ENCODE peak calls at places on chromosomes 6 and 20, in five cellular contexts. W is mesendoderm, H is LNCaP clone FGC, E is foreskin fibroblast, Y is T-helper 17 cell. L is an unnamed sample.

GRCh38 chr6:151493495-151494234 is at the start of gene CCDC170:
- DNase-seq in W (peak), H (no peak), E (no peak), Y (no peak), L (no peak)

GRCh38 chr6:155623450-155624178 is 168.0 kb upstream of the NOX3 start:
- DNase-seq in W (peak), H (no peak), E (no peak), Y (no peak), L (no peak)

GRCh38 chr6:125114248-125114858 is 39.2 kb upstream of the TPD52L1 start:
- DNase-seq in W (peak), H (no peak), E (no peak), Y (no peak), L (no peak)

GRCh38 chr20:49236301-49236700 is 17.1 kb downstream of the DDX27 start:
- DNase-seq in W (no peak), H (no peak), E (no peak), Y (no peak), L (no peak)

GRCh38 chr6:66265737-66266136 is 558.7 kb upstream of the EYS start:
- DNase-seq in W (no peak), H (no peak), E (no peak), Y (no peak), L (no peak)

GRCh38 chr6:49001856-49002255 is 461.2 kb downstream of the MMUT start:
- DNase-seq in W (no peak), H (no peak), E (peak), Y (no peak), L (no peak)

GRCh38 chr6:149230729-149231434 is 86.6 kb upstream of the TAB2 start:
- DNase-seq in W (no peak), H (no peak), E (no peak), Y (no peak), L (no peak)

GRCh38 chr6:169997930-169998218 is 246.5 kb downstream of the ERMARD start:
- DNase-seq in W (peak), H (no peak), E (no peak), Y (no peak), L (no peak)

GRCh38 chr20:7966176-7966575 is 25.9 kb upstream of the HAO1 start:
- DNase-seq in W (no peak), H (no peak), E (no peak), Y (no peak), L (no peak)

GRCh38 chr20:10225439-10226080 is 6.9 kb downstream of the SNAP25 start:
- DNase-seq in W (peak), H (no peak), E (no peak), Y (no peak), L (no peak)

GRCh38 chr6:31559958-31560696 is 12.0 kb upstream of the LTA start:
- DNase-seq in W (peak), H (no peak), E (peak), Y (no peak), L (peak)

GRCh38 chr6:133609404-133610270 is 279.3 kb upstream of the TCF21 start:
- DNase-seq in W (no peak), H (no peak), E (peak), Y (no peak), L (no peak)

GRCh38 chr6:46848684-46849360 is 55.6 kb downstream of the MEP1A start:
- DNase-seq in W (peak), H (peak), E (peak), Y (peak), L (peak)

GRCh38 chr6:12909828-12910227 is 193.3 kb downstream of the PHACTR1 start:
- DNase-seq in W (no peak), H (no peak), E (peak), Y (no peak), L (no peak)

GRCh38 chr6:8530775-8531435 is 95.6 kb upstream of the SLC35B3 start:
- DNase-seq in W (no peak), H (no peak), E (no peak), Y (no peak), L (no peak)

GRCh38 chr20:51661609-51662178 is 106.5 kb downstream of the ATP9A start:
- DNase-seq in W (peak), H (no peak), E (peak), Y (no peak), L (no peak)

GRCh38 chr6:133183691-133184090 is 57.5 kb upstream of the EYA4 start:
- DNase-seq in W (no peak), H (no peak), E (no peak), Y (no peak), L (no peak)

GRCh38 chr6:74268821-74269600 is 573.0 kb downstream of the CD109 start:
- DNase-seq in W (no peak), H (no peak), E (no peak), Y (no peak), L (no peak)

GRCh38 chr6:113009682-113010081 is 662.6 kb downstream of the RFPL4B start:
- DNase-seq in W (no peak), H (no peak), E (no peak), Y (no peak), L (no peak)

GRCh38 chr6:161378115-161378514 is 104.3 kb upstream of the AGPAT4 start:
- DNase-seq in W (no peak), H (no peak), E (no peak), Y (no peak), L (no peak)

GRCh38 chr6:150766201-150766997 is 99.1 kb upstream of the MTHFD1L start:
- DNase-seq in W (no peak), H (no peak), E (no peak), Y (no peak), L (no peak)

GRCh38 chr6:5674723-5675122 is 332.0 kb downstream of the NRN1 start:
- DNase-seq in W (no peak), H (no peak), E (no peak), Y (no peak), L (no peak)

GRCh38 chr6:142301421-142302391 is at the start of gene ADGRG6:
- DNase-seq in W (peak), H (no peak), E (no peak), Y (no peak), L (peak)

GRCh38 chr20:36240076-36240475 is 3.8 kb downstream of the AAR2 start:
- DNase-seq in W (no peak), H (no peak), E (no peak), Y (no peak), L (no peak)

GRCh38 chr20:35270021-35270902 is 7.7 kb downstream of the MMP24OS start:
- DNase-seq in W (peak), H (no peak), E (no peak), Y (no peak), L (no peak)

GRCh38 chr20:3739926-3740599 is 7.6 kb downstream of the HSPA12B start:
- DNase-seq in W (no peak), H (no peak), E (no peak), Y (no peak), L (no peak)

GRCh38 chr6:6810727-6811126 is 222.2 kb downstream of the LY86 start:
- DNase-seq in W (no peak), H (no peak), E (no peak), Y (no peak), L (no peak)

GRCh38 chr6:108565091-108565766 is 4.5 kb downstream of the FOXO3 start:
- DNase-seq in W (no peak), H (no peak), E (no peak), Y (no peak), L (no peak)

GRCh38 chr20:2745936-2746635 is 53.5 kb downstream of the EBF4 start:
- DNase-seq in W (no peak), H (no peak), E (no peak), Y (no peak), L (no peak)

GRCh38 chr6:155523821-155524238 is 68.2 kb upstream of the NOX3 start:
- DNase-seq in W (peak), H (no peak), E (no peak), Y (no peak), L (no peak)

GRCh38 chr6:149453597-149454340 is 31.0 kb downstream of the ZC3H12D start:
- DNase-seq in W (no peak), H (no peak), E (no peak), Y (no peak), L (no peak)

GRCh38 chr20:62708591-62709536 is at the start of gene NTSR1:
- DNase-seq in W (peak), H (no peak), E (peak), Y (no peak), L (no peak)

GRCh38 chr20:56826306-56826970 is 197.3 kb downstream of the TFAP2C start:
- DNase-seq in W (no peak), H (no peak), E (peak), Y (no peak), L (no peak)

GRCh38 chr6:140774080-140774505 is 1358.6 kb upstream of the GJE1 start:
- DNase-seq in W (peak), H (no peak), E (peak), Y (no peak), L (no peak)

GRCh38 chr6:88268508-88268907 is 102.4 kb upstream of the CNR1 start:
- DNase-seq in W (peak), H (no peak), E (no peak), Y (no peak), L (no peak)

GRCh38 chr6:81772741-81773140 is 20.3 kb upstream of the TENT5A start:
- DNase-seq in W (no peak), H (no peak), E (peak), Y (no peak), L (no peak)

GRCh38 chr6:36957773-36958271 is 3.3 kb downstream of the PI16 start:
- DNase-seq in W (no peak), H (no peak), E (no peak), Y (no peak), L (no peak)

GRCh38 chr20:41135187-41135887 is 2.0 kb upstream of the PLCG1 start:
- DNase-seq in W (peak), H (no peak), E (no peak), Y (peak), L (no peak)

GRCh38 chr6:20661721-20662120 is 127.5 kb downstream of the CDKAL1 start:
- DNase-seq in W (no peak), H (no peak), E (no peak), Y (no peak), L (no peak)